ENCODE peak calls at places on chromosomes 2 and 18, in six cellular contexts. One of them, this sample, is unnamed.

GRCh38 chr2:28949617-28950305 is 31.3 kb upstream of the TOGARAM2 start:
- DNase-seq in trophoblast cell: peak; percentile 10
- DNase-seq in IMR-90: no peak
- DNase-seq in H1: no peak
- DNase-seq in neuronal stem cell: no peak
- DNase-seq in mesenchymal stem cell: no peak
- DNase-seq in this sample: peak; percentile 39

GRCh38 chr18:31329787-31330438 is 12.0 kb downstream of the DSG1 start:
- DNase-seq in trophoblast cell: peak; percentile 57
- DNase-seq in IMR-90: no peak
- DNase-seq in H1: no peak
- DNase-seq in mesenchymal stem cell: no peak
- DNase-seq in neuronal stem cell: no peak
- DNase-seq in this sample: no peak

GRCh38 chr2:14199040-14199439 is 433.5 kb upstream of the LRATD1 start:
- DNase-seq in IMR-90: no peak
- DNase-seq in H1: no peak
- DNase-seq in trophoblast cell: no peak
- DNase-seq in neuronal stem cell: no peak
- DNase-seq in mesenchymal stem cell: no peak
- DNase-seq in this sample: no peak

GRCh38 chr2:71060211-71060610 is 8.2 kb upstream of the NAGK start:
- DNase-seq in mesenchymal stem cell: no peak
- DNase-seq in trophoblast cell: no peak
- DNase-seq in IMR-90: no peak
- DNase-seq in neuronal stem cell: no peak
- DNase-seq in H1: no peak
- DNase-seq in this sample: no peak

GRCh38 chr2:6927186-6927585 is 10.0 kb downstream of the RNF144A start:
- DNase-seq in IMR-90: no peak
- DNase-seq in mesenchymal stem cell: no peak
- DNase-seq in H1: peak; percentile 37
- DNase-seq in trophoblast cell: no peak
- DNase-seq in neuronal stem cell: no peak
- DNase-seq in this sample: no peak

GRCh38 chr18:24408496-24408895 is 10.9 kb upstream of the OSBPL1A start:
- DNase-seq in trophoblast cell: no peak
- DNase-seq in neuronal stem cell: no peak
- DNase-seq in H1: no peak
- DNase-seq in mesenchymal stem cell: no peak
- DNase-seq in IMR-90: no peak
- DNase-seq in this sample: no peak

GRCh38 chr2:213188971-213189899 is 37.8 kb upstream of the IKZF2 start:
- DNase-seq in trophoblast cell: peak; percentile 64
- DNase-seq in mesenchymal stem cell: peak; percentile 35
- DNase-seq in H1: peak; percentile 59
- DNase-seq in IMR-90: peak; percentile 52
- DNase-seq in neuronal stem cell: peak; percentile 86
- DNase-seq in this sample: peak; percentile 67

GRCh38 chr2:190802133-190802532 is 78.5 kb upstream of the GLS start:
- DNase-seq in H1: no peak
- DNase-seq in trophoblast cell: no peak
- DNase-seq in mesenchymal stem cell: no peak
- DNase-seq in IMR-90: no peak
- DNase-seq in neuronal stem cell: peak; percentile 20
- DNase-seq in this sample: peak; percentile 64

GRCh38 chr18:52936931-52937330 is 596.9 kb downstream of the DCC start:
- DNase-seq in trophoblast cell: peak; percentile 60
- DNase-seq in IMR-90: no peak
- DNase-seq in neuronal stem cell: no peak
- DNase-seq in H1: no peak
- DNase-seq in mesenchymal stem cell: no peak
- DNase-seq in this sample: no peak

GRCh38 chr2:67290451-67290991 is 106.6 kb upstream of the ETAA1 start:
- DNase-seq in trophoblast cell: peak; percentile 98
- DNase-seq in mesenchymal stem cell: peak; percentile 64
- DNase-seq in neuronal stem cell: no peak
- DNase-seq in H1: no peak
- DNase-seq in IMR-90: peak; percentile 93
- DNase-seq in this sample: no peak

GRCh38 chr2:234378440-234378839 is 118.4 kb downstream of the ARL4C start:
- DNase-seq in H1: no peak
- DNase-seq in trophoblast cell: peak; percentile 80
- DNase-seq in mesenchymal stem cell: no peak
- DNase-seq in IMR-90: peak; percentile 62
- DNase-seq in neuronal stem cell: no peak
- DNase-seq in this sample: no peak

GRCh38 chr2:233114421-233114861 is 54.3 kb downstream of the INPP5D start:
- DNase-seq in trophoblast cell: no peak
- DNase-seq in mesenchymal stem cell: no peak
- DNase-seq in neuronal stem cell: no peak
- DNase-seq in IMR-90: no peak
- DNase-seq in H1: no peak
- DNase-seq in this sample: no peak

GRCh38 chr2:96202152-96202856 is 6.3 kb downstream of the STARD7 start:
- DNase-seq in IMR-90: no peak
- DNase-seq in H1: no peak
- DNase-seq in mesenchymal stem cell: no peak
- DNase-seq in trophoblast cell: no peak
- DNase-seq in neuronal stem cell: no peak
- DNase-seq in this sample: no peak

GRCh38 chr2:20430035-20430434 is 16.8 kb upstream of the RHOB start:
- DNase-seq in neuronal stem cell: no peak
- DNase-seq in trophoblast cell: no peak
- DNase-seq in mesenchymal stem cell: no peak
- DNase-seq in H1: no peak
- DNase-seq in IMR-90: no peak
- DNase-seq in this sample: no peak

GRCh38 chr2:202158796-202159195 is 79.6 kb downstream of the SUMO1 start:
- DNase-seq in H1: no peak
- DNase-seq in trophoblast cell: no peak
- DNase-seq in neuronal stem cell: no peak
- DNase-seq in mesenchymal stem cell: no peak
- DNase-seq in IMR-90: peak; percentile 46
- DNase-seq in this sample: no peak

GRCh38 chr18:58045265-58046086 is 1.4 kb downstream of the NEDD4L start:
- DNase-seq in neuronal stem cell: peak; percentile 41
- DNase-seq in mesenchymal stem cell: peak; percentile 21
- DNase-seq in trophoblast cell: peak; percentile 21
- DNase-seq in IMR-90: peak; percentile 31
- DNase-seq in H1: peak; percentile 62
- DNase-seq in this sample: peak; percentile 65

GRCh38 chr2:48310581-48310980 is 219.4 kb upstream of the STON1 start:
- DNase-seq in neuronal stem cell: no peak
- DNase-seq in H1: no peak
- DNase-seq in mesenchymal stem cell: no peak
- DNase-seq in trophoblast cell: no peak
- DNase-seq in IMR-90: no peak
- DNase-seq in this sample: no peak

GRCh38 chr2:101330253-101330921 is 21.9 kb upstream of the RNF149 start:
- DNase-seq in neuronal stem cell: no peak
- DNase-seq in H1: no peak
- DNase-seq in IMR-90: no peak
- DNase-seq in trophoblast cell: no peak
- DNase-seq in mesenchymal stem cell: peak; percentile 15
- DNase-seq in this sample: peak; percentile 81

GRCh38 chr2:225740086-225740485 is 340.6 kb downstream of the NYAP2 start:
- DNase-seq in IMR-90: peak; percentile 29
- DNase-seq in H1: no peak
- DNase-seq in trophoblast cell: no peak
- DNase-seq in mesenchymal stem cell: no peak
- DNase-seq in neuronal stem cell: no peak
- DNase-seq in this sample: no peak

GRCh38 chr2:203804070-203804469 is 63.5 kb upstream of the CTLA4 start:
- DNase-seq in IMR-90: peak; percentile 96
- DNase-seq in mesenchymal stem cell: peak; percentile 85
- DNase-seq in trophoblast cell: peak; percentile 62
- DNase-seq in H1: no peak
- DNase-seq in neuronal stem cell: no peak
- DNase-seq in this sample: no peak

GRCh38 chr18:69265661-69266060 is 135.0 kb upstream of the DOK6 start:
- DNase-seq in trophoblast cell: no peak
- DNase-seq in neuronal stem cell: no peak
- DNase-seq in mesenchymal stem cell: no peak
- DNase-seq in H1: no peak
- DNase-seq in IMR-90: peak; percentile 0
- DNase-seq in this sample: no peak

GRCh38 chr2:216082805-216083204 is 1.1 kb downstream of the TMEM169 start:
- DNase-seq in IMR-90: peak; percentile 9
- DNase-seq in neuronal stem cell: no peak
- DNase-seq in trophoblast cell: no peak
- DNase-seq in H1: no peak
- DNase-seq in mesenchymal stem cell: no peak
- DNase-seq in this sample: no peak

GRCh38 chr2:216081012-216081411 is 597 bp downstream of the PECR start:
- DNase-seq in IMR-90: no peak
- DNase-seq in mesenchymal stem cell: no peak
- DNase-seq in neuronal stem cell: no peak
- DNase-seq in H1: no peak
- DNase-seq in trophoblast cell: no peak
- DNase-seq in this sample: no peak

GRCh38 chr2:216083464-216084279 is 2.0 kb downstream of the TMEM169 start:
- DNase-seq in neuronal stem cell: peak; percentile 88
- DNase-seq in mesenchymal stem cell: peak; percentile 78
- DNase-seq in IMR-90: peak; percentile 83
- DNase-seq in trophoblast cell: no peak
- DNase-seq in H1: no peak
- DNase-seq in this sample: peak; percentile 50

GRCh38 chr2:216082388-216082733 is 642 bp downstream of the TMEM169 start:
- DNase-seq in mesenchymal stem cell: no peak
- DNase-seq in H1: no peak
- DNase-seq in IMR-90: no peak
- DNase-seq in neuronal stem cell: no peak
- DNase-seq in trophoblast cell: no peak
- DNase-seq in this sample: no peak

GRCh38 chr2:216081487-216082387 is at the start of the genes PECR and TMEM169:
- DNase-seq in neuronal stem cell: peak; percentile 69
- DNase-seq in IMR-90: peak; percentile 34
- DNase-seq in H1: peak; percentile 91
- DNase-seq in mesenchymal stem cell: peak; percentile 66
- DNase-seq in trophoblast cell: peak; percentile 59
- DNase-seq in this sample: peak; percentile 92
- H3K4ac ChIP-seq in neuronal stem cell: no peak within 1 kb of the TSS
- H3K4ac ChIP-seq in IMR-90: peak within 1 kb of the TSS; percentile 87
- H3K4ac ChIP-seq in H1: peak within 1 kb of the TSS; percentile 91
- H3K4ac ChIP-seq in mesenchymal stem cell: peak within 1 kb of the TSS; percentile 47
- H3K4ac ChIP-seq in trophoblast cell: no peak within 1 kb of the TSS
- H3K4ac ChIP-seq in this sample: no peak within 1 kb of the TSS

GRCh38 chr18:72867721-72868665 is at the start of gene NETO1:
- DNase-seq in mesenchymal stem cell: peak; percentile 10
- DNase-seq in IMR-90: no peak
- DNase-seq in trophoblast cell: no peak
- DNase-seq in H1: peak; percentile 61
- DNase-seq in neuronal stem cell: peak; percentile 49
- DNase-seq in this sample: peak; percentile 71

GRCh38 chr18:72866901-72867701 is 686 bp downstream of the NETO1 start:
- DNase-seq in H1: peak; percentile 73
- DNase-seq in IMR-90: no peak
- DNase-seq in trophoblast cell: no peak
- DNase-seq in mesenchymal stem cell: peak; percentile 10
- DNase-seq in neuronal stem cell: peak; percentile 32
- DNase-seq in this sample: peak; percentile 48

GRCh38 chr18:72868666-72869661 is 1.2 kb upstream of the NETO1 start:
- DNase-seq in trophoblast cell: no peak
- DNase-seq in mesenchymal stem cell: peak; percentile 9
- DNase-seq in neuronal stem cell: peak; percentile 18
- DNase-seq in H1: peak; percentile 67
- DNase-seq in IMR-90: no peak
- DNase-seq in this sample: peak; percentile 36

GRCh38 chr18:72871091-72871490 is 3.3 kb upstream of the NETO1 start:
- DNase-seq in IMR-90: peak; percentile 6
- DNase-seq in mesenchymal stem cell: no peak
- DNase-seq in neuronal stem cell: no peak
- DNase-seq in trophoblast cell: no peak
- DNase-seq in H1: no peak
- DNase-seq in this sample: no peak

DNA sequence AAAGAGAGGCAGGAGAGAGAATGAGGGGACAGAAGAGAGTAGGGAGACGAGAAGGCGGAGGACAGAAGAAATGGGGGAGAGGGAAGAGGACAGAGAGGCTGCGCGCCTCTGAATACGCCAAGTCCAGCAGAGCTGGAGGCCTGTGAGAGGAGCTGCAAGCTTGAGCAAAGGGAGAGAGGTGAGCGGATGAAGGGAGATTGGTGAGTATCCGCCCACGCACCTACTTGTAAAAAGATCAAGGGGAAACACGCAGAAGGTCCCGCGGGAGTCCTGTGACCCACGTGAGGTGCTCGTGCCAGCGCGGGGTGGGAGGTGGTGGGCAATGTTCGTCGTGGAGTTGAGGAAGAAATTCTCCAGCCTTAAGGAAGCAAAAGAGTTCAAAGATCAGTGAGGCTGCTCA is 2.0 kb upstream of the NETO1 start:
- DNase-seq in IMR-90: no peak
- DNase-seq in mesenchymal stem cell: no peak
- DNase-seq in neuronal stem cell: peak; percentile 1
- DNase-seq in trophoblast cell: no peak
- DNase-seq in H1: no peak
- DNase-seq in this sample: peak; percentile 43
- H2AFZ ChIP-seq in IMR-90: no peak overlapping the region
- H2AFZ ChIP-seq in mesenchymal stem cell: no peak overlapping the region
- H2AFZ ChIP-seq in neuronal stem cell: peak overlapping the region; percentile 97
- H2AFZ ChIP-seq in trophoblast cell: no peak overlapping the region
- H2AFZ ChIP-seq in H1: peak overlapping the region; percentile 86
- H2AFZ ChIP-seq in this sample: peak overlapping the region; percentile 57

GRCh38 chr2:15942711-15943345 is 2.5 kb downstream of the MYCN start:
- DNase-seq in H1: no peak
- DNase-seq in mesenchymal stem cell: no peak
- DNase-seq in neuronal stem cell: no peak
- DNase-seq in IMR-90: no peak
- DNase-seq in trophoblast cell: peak; percentile 35
- DNase-seq in this sample: no peak
- H3K4ac ChIP-seq in H1: peak overlapping the region; percentile 47
- H3K4ac ChIP-seq in mesenchymal stem cell: no peak overlapping the region
- H3K4ac ChIP-seq in neuronal stem cell: no peak overlapping the region
- H3K4ac ChIP-seq in IMR-90: no peak overlapping the region
- H3K4ac ChIP-seq in trophoblast cell: peak overlapping the region; percentile 31
- H3K4ac ChIP-seq in this sample: no peak overlapping the region

GRCh38 chr2:241611062-241611461 is 25.9 kb downstream of the THAP4 start:
- DNase-seq in neuronal stem cell: no peak
- DNase-seq in H1: no peak
- DNase-seq in mesenchymal stem cell: no peak
- DNase-seq in trophoblast cell: no peak
- DNase-seq in IMR-90: no peak
- DNase-seq in this sample: no peak

GRCh38 chr2:241607162-241607885 is 29.6 kb downstream of the THAP4 start:
- DNase-seq in mesenchymal stem cell: no peak
- DNase-seq in IMR-90: no peak
- DNase-seq in neuronal stem cell: no peak
- DNase-seq in H1: no peak
- DNase-seq in trophoblast cell: no peak
- DNase-seq in this sample: no peak

GRCh38 chr2:241612156-241613017 is 24.6 kb downstream of the THAP4 start:
- DNase-seq in trophoblast cell: no peak
- DNase-seq in neuronal stem cell: no peak
- DNase-seq in mesenchymal stem cell: peak; percentile 39
- DNase-seq in IMR-90: peak; percentile 20
- DNase-seq in H1: no peak
- DNase-seq in this sample: no peak

GRCh38 chr2:241608881-241609280 is 28.1 kb downstream of the THAP4 start:
- DNase-seq in H1: no peak
- DNase-seq in mesenchymal stem cell: no peak
- DNase-seq in IMR-90: no peak
- DNase-seq in neuronal stem cell: no peak
- DNase-seq in trophoblast cell: no peak
- DNase-seq in this sample: no peak

GRCh38 chr2:241609859-241610793 is 26.8 kb downstream of the THAP4 start:
- DNase-seq in H1: peak; percentile 96
- DNase-seq in IMR-90: peak; percentile 62
- DNase-seq in neuronal stem cell: peak; percentile 89
- DNase-seq in trophoblast cell: peak; percentile 88
- DNase-seq in mesenchymal stem cell: peak; percentile 86
- DNase-seq in this sample: peak; percentile 98
- H2AFZ ChIP-seq in H1: no peak overlapping the region
- H2AFZ ChIP-seq in IMR-90: peak overlapping the region; percentile 90
- H2AFZ ChIP-seq in neuronal stem cell: no peak overlapping the region
- H2AFZ ChIP-seq in trophoblast cell: peak overlapping the region; percentile 98
- H2AFZ ChIP-seq in mesenchymal stem cell: peak overlapping the region; percentile 67
- H2AFZ ChIP-seq in this sample: no peak overlapping the region